ENCODE peak calls at places on chromosomes 12 and 14, in nine cellular contexts. G is AG04450, Q is HTR-8/SVneo, R is EL, A is astrocyte of the cerebellum, S is KBM-7, F is GM19239, O is SHP77, U is HFFc6. L is an unnamed sample.

GRCh38 chr12:101795786-101796185 is 35.0 kb downstream of the GNPTAB start:
- DNase-seq in Q (no peak), F (no peak), G (no peak), O (no peak), U (no peak), A (no peak), S (no peak), R (no peak), L (no peak)

GRCh38 chr12:117685115-117685926 is 283.5 kb downstream of the KSR2 start:
- DNase-seq in A (peak), O (peak), S (peak), G (no peak), Q (peak), R (peak), F (no peak), U (peak), L (no peak)

GRCh38 chr12:91529829-91530228 is 347.2 kb upstream of the DCN start:
- DNase-seq in G (no peak), S (no peak), F (no peak), O (no peak), R (peak), A (no peak), Q (peak), U (no peak), L (no peak)

GRCh38 chr14:58969951-58970751 is 218.3 kb upstream of the DAAM1 start:
- DNase-seq in G (no peak), R (peak), A (no peak), S (no peak), O (no peak), U (no peak), F (no peak), Q (no peak), L (no peak)

GRCh38 chr14:60658116-60658515 is 8.8 kb upstream of the SIX1 start:
- DNase-seq in G (no peak), U (no peak), R (no peak), F (no peak), O (no peak), S (no peak), A (no peak), Q (no peak), L (no peak)

GRCh38 chr14:104877066-104877805 is 12.2 kb downstream of the CEP170B start:
- DNase-seq in Q (no peak), A (no peak), O (no peak), G (no peak), F (no peak), U (no peak), S (no peak), R (no peak), L (no peak)

GRCh38 chr12:127881371-127882140 is 385.4 kb upstream of the TMEM132C start:
- DNase-seq in A (no peak), Q (no peak), G (no peak), U (no peak), R (peak), O (no peak), F (no peak), S (no peak), L (no peak)

GRCh38 chr14:106203438-106203837 is 677.1 kb downstream of the TMEM121 start:
- DNase-seq in R (no peak), O (no peak), S (no peak), F (no peak), U (no peak), Q (no peak), A (no peak), G (no peak), L (no peak)

GRCh38 chr14:104388631-104389325 is 190.8 kb upstream of the C14orf180 start:
- DNase-seq in S (no peak), R (no peak), F (peak), G (no peak), Q (no peak), O (no peak), A (no peak), U (no peak), L (no peak)

GRCh38 chr12:53046655-53047220 is 3.1 kb upstream of the TNS2 start:
- DNase-seq in S (peak), R (peak), G (peak), A (peak), U (peak), Q (peak), F (peak), O (peak), L (peak)

GRCh38 chr12:1918875-1919236 is 404 bp upstream of the CACNA2D4 start:
- DNase-seq in O (no peak), G (no peak), U (no peak), A (no peak), S (no peak), Q (no peak), R (no peak), F (no peak), L (no peak)

GRCh38 chr14:68510201-68510600 is 282.7 kb downstream of the ZFP36L1 start:
- DNase-seq in F (no peak), O (no peak), R (peak), Q (no peak), S (no peak), G (no peak), U (peak), A (peak), L (no peak)

L was measured in NCI-H510A.